ENCODE peak calls at places on chromosomes 12 and 14, in nine cellular contexts. F, T, I, J, U, M, V, Y and E are unnamed samples.

GRCh38 chr14:32507029-32507984 is 178.2 kb downstream of the AKAP6 start:
- DNase-seq in M (peak; percentile 96), U (no peak), F (no peak), V (peak; percentile 90), J (peak; percentile 51), T (no peak), I (peak; percentile 46), Y (no peak), E (peak; percentile 91)

GRCh38 chr12:68446896-68447806 is 115.0 kb upstream of the MDM1 start:
- DNase-seq in M (no peak), J (no peak), T (no peak), U (no peak), I (no peak), V (no peak), F (no peak), Y (no peak), E (no peak)

GRCh38 chr14:75702606-75703261 is 41.7 kb downstream of the TTLL5 start:
- DNase-seq in T (no peak), F (no peak), V (peak; percentile 18), I (no peak), J (no peak), M (peak; percentile 19), Y (no peak), U (peak; percentile 35), E (no peak)

GRCh38 chr12:53713516-53713915 is 13.7 kb downstream of the CALCOCO1 start:
- DNase-seq in F (no peak), V (no peak), U (no peak), Y (no peak), M (no peak), J (no peak), T (no peak), I (no peak), E (no peak)

GRCh38 chr14:75559451-75560187 is 18.8 kb upstream of the FLVCR2 start:
- DNase-seq in M (peak; percentile 81), V (peak; percentile 30), I (no peak), F (no peak), U (no peak), T (peak; percentile 28), Y (no peak), J (peak; percentile 70), E (peak; percentile 94)

GRCh38 chr12:50839032-50839431 is 3.7 kb upstream of the TMPRSS12 start:
- DNase-seq in F (no peak), J (no peak), Y (no peak), M (no peak), V (no peak), I (no peak), T (no peak), U (no peak), E (no peak)

GRCh38 chr12:7059780-7060179 is 738 bp upstream of the C1S start:
- DNase-seq in T (no peak), V (no peak), U (no peak), Y (no peak), M (no peak), J (no peak), I (no peak), F (no peak), E (no peak)

GRCh38 chr14:90443161-90444076 is 46.6 kb downstream of the CALM1 start:
- DNase-seq in T (no peak), J (no peak), I (no peak), U (no peak), M (no peak), F (peak; percentile 24), Y (no peak), V (no peak), E (no peak)

GRCh38 chr12:92987362-92987761 is 58.3 kb upstream of the EEA1 start:
- DNase-seq in M (peak; percentile 89), I (peak; percentile 21), J (peak; percentile 71), F (no peak), T (peak; percentile 58), U (no peak), Y (peak; percentile 60), V (peak; percentile 79), E (peak; percentile 48)
- H3K4me3 ChIP-seq in M (no peak overlapping the region), I (no peak overlapping the region), J (no peak overlapping the region), F (no peak overlapping the region), T (no peak overlapping the region), U (no peak overlapping the region), Y (no peak overlapping the region), V (no peak overlapping the region), E (no peak overlapping the region)

GRCh38 chr12:58917699-58918334 is 2.5 kb downstream of the LRIG3 start:
- DNase-seq in U (no peak), F (no peak), J (no peak), T (no peak), M (peak; percentile 31), V (no peak), Y (no peak), I (no peak), E (no peak)
- H3K4me3 ChIP-seq in U (peak overlapping the region; percentile 74), F (peak overlapping the region; percentile 66), J (no peak overlapping the region), T (peak overlapping the region; percentile 60), M (peak overlapping the region; percentile 95), V (peak overlapping the region; percentile 80), Y (no peak overlapping the region), I (peak overlapping the region; percentile 98), E (peak overlapping the region; percentile 95)

DNA sequence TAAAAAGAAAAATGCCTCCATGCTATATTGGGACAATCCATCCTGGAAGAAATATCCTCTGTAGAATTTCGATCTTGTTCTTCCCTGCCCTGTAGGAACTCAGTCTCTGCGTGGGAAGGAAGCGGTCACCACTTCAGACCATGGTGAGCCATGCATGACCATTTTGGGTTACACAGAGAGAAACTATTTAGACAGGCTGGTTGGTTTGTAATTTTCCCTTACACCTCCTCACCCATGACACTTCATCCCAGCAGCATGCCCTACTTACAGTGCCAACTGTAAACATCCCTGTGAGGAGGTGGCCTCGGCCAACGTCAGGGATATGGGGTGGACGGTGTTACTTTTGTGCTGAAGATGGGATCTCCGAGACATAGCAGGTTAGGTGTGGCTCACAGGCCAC is 121.4 kb downstream of the SMOC1 start:
- DNase-seq in Y (no peak), F (no peak), U (no peak), M (no peak), V (peak; percentile 79), T (no peak), I (no peak), J (no peak), E (no peak)
- H3K4me3 ChIP-seq in Y (no peak overlapping the region), F (no peak overlapping the region), U (no peak overlapping the region), M (no peak overlapping the region), V (no peak overlapping the region), T (no peak overlapping the region), I (no peak overlapping the region), J (no peak overlapping the region), E (no peak overlapping the region)

GRCh38 chr14:78611031-78611430 is 440.9 kb downstream of the NRXN3 start:
- DNase-seq in U (no peak), F (no peak), T (no peak), V (no peak), I (no peak), Y (no peak), M (no peak), J (no peak), E (no peak)
- H3K4me3 ChIP-seq in U (no peak overlapping the region), F (no peak overlapping the region), T (no peak overlapping the region), V (no peak overlapping the region), I (no peak overlapping the region), Y (no peak overlapping the region), M (no peak overlapping the region), J (no peak overlapping the region), E (no peak overlapping the region)

GRCh38 chr12:111030800-111031199 is 110.4 kb upstream of the MYL2 start:
- DNase-seq in M (no peak), Y (no peak), I (no peak), U (no peak), F (no peak), V (no peak), J (no peak), T (no peak), E (no peak)

GRCh38 chr12:111029732-111030131 is 109.4 kb upstream of the MYL2 start:
- DNase-seq in V (no peak), J (no peak), M (no peak), U (no peak), F (no peak), Y (no peak), I (no peak), T (no peak), E (no peak)

GRCh38 chr12:111033281-111034147 is 113.1 kb upstream of the MYL2 start:
- DNase-seq in M (no peak), T (peak; percentile 21), Y (no peak), V (no peak), J (no peak), F (no peak), I (no peak), U (no peak), E (no peak)

GRCh38 chr12:111034148-111034910 is 114.0 kb upstream of the MYL2 start:
- DNase-seq in T (peak; percentile 63), V (no peak), Y (no peak), M (no peak), I (no peak), U (no peak), F (no peak), J (no peak), E (no peak)

DNA sequence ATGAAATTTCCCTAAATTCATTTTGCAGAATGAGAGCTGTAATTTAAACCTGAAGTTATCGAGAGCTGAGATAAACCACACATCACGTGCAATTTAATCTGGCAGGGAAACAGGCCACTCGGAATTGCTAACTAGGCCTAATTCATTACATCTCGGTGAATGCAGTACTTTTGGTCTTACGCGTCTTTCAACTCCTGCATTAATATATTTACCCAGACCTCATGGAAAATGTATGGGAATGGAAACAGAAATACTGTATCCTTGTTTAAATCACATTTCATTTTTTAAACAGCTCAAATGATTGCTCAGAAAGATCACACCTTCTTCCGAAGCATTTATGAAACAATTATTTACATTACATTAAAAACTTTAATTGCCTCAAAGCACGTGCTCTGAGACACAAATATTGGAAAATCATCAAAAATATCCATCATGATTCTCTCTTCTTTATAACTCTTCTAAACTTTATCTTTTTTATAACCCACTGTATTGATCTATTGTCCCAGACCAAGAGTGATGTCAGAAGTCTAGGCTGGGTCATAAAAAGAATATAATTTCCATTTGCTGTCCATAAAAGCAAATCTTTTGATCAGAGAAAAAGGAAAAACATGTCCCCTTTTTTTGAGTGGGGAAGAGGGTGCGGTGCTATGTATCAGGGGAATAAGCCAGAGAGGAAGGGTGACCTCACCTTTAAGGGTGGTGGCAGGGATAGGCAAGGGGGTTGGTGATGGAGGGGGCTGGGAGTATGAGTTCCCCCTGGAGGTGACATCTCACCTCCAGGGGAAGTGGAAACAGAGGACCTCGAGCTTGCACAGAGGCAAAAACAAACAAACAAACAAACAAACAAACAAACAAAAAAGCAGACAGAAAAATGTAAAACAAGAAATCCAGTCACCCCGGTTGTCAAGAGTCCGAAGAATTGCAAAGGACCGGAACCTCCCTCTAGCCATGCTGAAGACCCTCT is 111.9 kb upstream of the MYL2 start:
- DNase-seq in M (no peak), U (no peak), I (no peak), F (no peak), Y (no peak), V (no peak), J (no peak), T (no peak), E (no peak)
- H3K4me3 ChIP-seq in M (no peak overlapping the region), U (no peak overlapping the region), I (no peak overlapping the region), F (no peak overlapping the region), Y (no peak overlapping the region), V (no peak overlapping the region), J (no peak overlapping the region), T (no peak overlapping the region), E (no peak overlapping the region)

GRCh38 chr12:32666510-32666909 is 12.6 kb upstream of the DNM1L start:
- DNase-seq in J (no peak), Y (no peak), V (no peak), F (no peak), T (no peak), U (no peak), M (peak; percentile 43), I (no peak), E (no peak)
- H3K4me3 ChIP-seq in J (no peak overlapping the region), Y (no peak overlapping the region), V (peak overlapping the region; percentile 46), F (no peak overlapping the region), T (no peak overlapping the region), U (peak overlapping the region; percentile 11), M (no peak overlapping the region), I (no peak overlapping the region), E (no peak overlapping the region)